ENCODE peak calls at places on chromosomes 13 and 19, in seven cellular contexts. D, S, X, R, U, E and W are unnamed samples.

GRCh38 chr19:6692027-6692426 is 22.1 kb upstream of the TNFSF14 start:
- DNase-seq in E (no peak), D (no peak), S (no peak), X (no peak), U (no peak), R (no peak), W (no peak)

GRCh38 chr13:23504188-23504587 is 66.0 kb upstream of the TNFRSF19 start:
- DNase-seq in E (peak; percentile 73), D (no peak), R (no peak), U (no peak), S (no peak), X (no peak), W (no peak)

GRCh38 chr19:49017666-49018351 is 918 bp upstream of the LHB start:
- DNase-seq in X (no peak), E (peak; percentile 42), S (peak; percentile 40), R (peak; percentile 87), U (peak; percentile 71), D (peak; percentile 62), W (no peak)

GRCh38 chr19:55554302-55554701 is 9.0 kb upstream of the SBK3 start:
- DNase-seq in X (no peak), E (no peak), D (no peak), R (no peak), S (no peak), U (no peak), W (no peak)

GRCh38 chr19:1247747-1248453 is 483 bp upstream of the MIDN start:
- DNase-seq in S (peak; percentile 77), R (no peak), X (peak; percentile 91), D (peak; percentile 91), E (peak; percentile 56), U (peak; percentile 88), W (no peak)

GRCh38 chr19:1026189-1027019 is at the start of gene CNN2:
- DNase-seq in D (peak; percentile 80), X (peak; percentile 93), U (peak; percentile 93), E (peak; percentile 56), R (peak; percentile 88), S (peak; percentile 81), W (no peak)

GRCh38 chr19:12163841-12164240 is 945 bp downstream of the ZNF136 start:
- DNase-seq in E (no peak), S (no peak), D (no peak), X (no peak), R (no peak), U (peak; percentile 19), W (no peak)

GRCh38 chr19:38700933-38701454 is 43.3 kb downstream of the CAPN12 start:
- DNase-seq in R (peak; percentile 69), D (no peak), U (no peak), E (no peak), X (no peak), S (no peak), W (no peak)

GRCh38 chr13:110342474-110342873 is 35.4 kb downstream of the COL4A2 start:
- DNase-seq in D (no peak), S (no peak), R (no peak), U (no peak), X (no peak), E (no peak), W (no peak)

GRCh38 chr13:44879452-44880058 is 109.7 kb downstream of the NUFIP1 start:
- DNase-seq in R (peak; percentile 39), D (no peak), E (peak; percentile 48), X (no peak), U (peak; percentile 38), S (peak; percentile 52), W (peak; percentile 5)

GRCh38 chr13:26015276-26015934 is 36.4 kb downstream of the SHISA2 start:
- DNase-seq in U (no peak), X (no peak), S (no peak), D (no peak), E (no peak), R (no peak), W (no peak)

GRCh38 chr13:98447881-98448641 is 128.8 kb downstream of the STK24 start:
- DNase-seq in X (no peak), E (peak; percentile 12), R (no peak), U (peak; percentile 48), S (peak; percentile 39), D (no peak), W (peak; percentile 48)

GRCh38 chr19:5683177-5683886 is 2.5 kb downstream of the HSD11B1L start:
- DNase-seq in R (no peak), X (no peak), U (no peak), D (no peak), S (no peak), E (no peak), W (no peak)

GRCh38 chr13:75296651-75297050 is 185.3 kb downstream of the TBC1D4 start:
- DNase-seq in S (no peak), R (no peak), D (no peak), X (no peak), U (no peak), E (no peak), W (no peak)

GRCh38 chr13:78102121-78102677 is 183.6 kb upstream of the EDNRB start:
- DNase-seq in S (no peak), U (no peak), E (peak; percentile 40), R (no peak), X (peak; percentile 64), D (peak; percentile 18), W (no peak)

GRCh38 chr13:44912617-44913016 is 76.7 kb downstream of the NUFIP1 start:
- DNase-seq in D (no peak), E (no peak), R (no peak), U (no peak), S (no peak), X (no peak), W (no peak)

GRCh38 chr19:6161271-6161850 is 25.9 kb downstream of the ACSBG2 start:
- DNase-seq in E (no peak), X (no peak), R (peak; percentile 19), U (peak; percentile 7), D (peak; percentile 23), S (no peak), W (peak; percentile 95)

GRCh38 chr13:47598340-47598911 is 402.6 kb downstream of the SUCLA2 start:
- DNase-seq in X (no peak), S (no peak), R (no peak), E (no peak), U (no peak), D (no peak), W (no peak)
- TF ChIP-seq CTCF in X (no peak), S (peak; percentile 32), R (no peak), E (peak; percentile 36), U (peak; percentile 41), D (no peak), W (no peak)

DNA sequence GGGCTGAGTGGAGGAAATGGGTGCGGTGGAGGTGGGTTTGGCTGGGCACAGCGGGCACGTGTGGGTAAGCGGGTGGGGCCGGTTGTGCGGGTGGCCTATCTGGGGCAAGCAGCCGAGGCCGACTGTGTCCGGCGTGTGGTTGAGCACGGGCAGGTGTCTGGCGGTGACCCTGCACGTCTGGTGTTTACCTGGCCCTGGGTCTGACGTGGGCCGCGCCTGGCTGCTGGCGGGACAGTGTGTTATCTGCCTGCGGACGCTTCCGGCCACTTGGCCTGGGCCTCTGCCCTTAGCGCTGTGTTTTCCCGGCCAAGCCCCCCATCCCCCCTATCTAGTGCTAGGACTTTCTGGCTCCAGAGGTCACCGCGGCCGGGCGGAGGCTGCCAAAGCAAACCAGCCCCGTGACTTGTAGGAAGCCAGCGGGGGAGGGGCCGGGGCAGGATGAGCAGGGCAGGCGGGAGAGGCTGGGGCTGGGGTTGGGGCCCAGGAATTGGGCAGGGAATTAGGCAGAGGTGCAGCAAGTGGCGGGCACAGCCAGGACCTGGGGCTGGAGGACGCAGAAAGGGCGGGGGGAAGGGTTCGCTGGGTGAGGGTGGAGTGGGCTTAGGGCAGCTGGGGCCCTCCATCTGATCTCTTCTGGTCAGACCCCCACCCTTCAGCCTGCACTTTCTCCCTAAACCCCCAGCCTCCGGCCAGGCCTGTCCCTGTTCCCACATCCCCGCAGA is 534 bp upstream of the HPN start:
- DNase-seq in D (peak; percentile 96), X (peak; percentile 94), S (peak; percentile 95), U (peak; percentile 89), R (peak; percentile 94), E (no peak), W (no peak)
- H3K4me3 ChIP-seq in D (peak overlapping the region; percentile 32), X (peak overlapping the region; percentile 10), S (no peak overlapping the region), U (no peak overlapping the region), R (peak overlapping the region; percentile 57), E (no peak overlapping the region), W (no peak overlapping the region)

GRCh38 chr13:94419304-94419943 is 60.1 kb downstream of the DCT start:
- DNase-seq in D (no peak), U (no peak), X (no peak), S (no peak), R (no peak), E (peak; percentile 65), W (peak; percentile 2)

GRCh38 chr13:94415484-94415883 is 64.0 kb downstream of the DCT start:
- DNase-seq in U (no peak), S (no peak), E (no peak), D (no peak), R (no peak), X (no peak), W (no peak)

GRCh38 chr13:94417294-94417693 is 62.2 kb downstream of the DCT start:
- DNase-seq in E (no peak), X (no peak), R (no peak), S (no peak), U (no peak), D (no peak), W (no peak)

GRCh38 chr13:94414141-94414540 is 65.3 kb downstream of the DCT start:
- DNase-seq in E (no peak), R (no peak), S (no peak), D (no peak), U (no peak), X (no peak), W (no peak)

DNA sequence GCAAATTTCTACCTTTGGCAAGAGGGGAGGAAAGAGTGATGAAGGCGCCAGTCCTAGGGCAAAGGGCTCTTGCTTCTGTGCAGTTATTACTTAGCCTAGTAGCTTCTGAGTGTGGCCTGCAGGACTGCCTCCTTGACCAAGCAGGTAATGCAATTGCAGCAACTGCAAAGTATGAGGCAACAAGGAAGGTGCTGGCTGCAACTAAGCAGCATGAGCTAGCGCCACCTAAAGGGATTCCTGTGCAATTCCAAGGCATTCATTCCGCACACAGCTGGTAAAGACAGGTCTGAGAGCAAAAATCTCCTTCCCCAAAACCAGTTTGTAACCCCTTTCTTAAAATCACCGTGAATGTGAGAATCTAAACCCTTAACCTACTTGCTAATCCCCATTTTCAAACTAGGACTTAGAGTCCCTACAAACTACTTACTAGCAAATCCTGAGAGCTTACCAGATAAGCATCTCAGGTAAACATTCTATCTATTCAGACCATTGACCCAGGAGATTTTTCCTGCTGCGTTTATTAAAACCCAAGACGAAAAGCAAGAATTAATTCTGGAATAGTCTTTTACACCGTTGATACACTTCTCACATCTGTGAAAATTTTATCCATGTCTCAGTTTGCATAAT is 62.9 kb downstream of the DCT start:
- DNase-seq in S (no peak), E (peak; percentile 18), X (no peak), D (no peak), R (peak; percentile 56), U (peak; percentile 71), W (no peak)
- TF ChIP-seq CTCF in S (peak; percentile 20), E (peak; percentile 37), X (no peak), D (no peak), R (peak; percentile 54), U (peak; percentile 56), W (peak; percentile 55)

DNA sequence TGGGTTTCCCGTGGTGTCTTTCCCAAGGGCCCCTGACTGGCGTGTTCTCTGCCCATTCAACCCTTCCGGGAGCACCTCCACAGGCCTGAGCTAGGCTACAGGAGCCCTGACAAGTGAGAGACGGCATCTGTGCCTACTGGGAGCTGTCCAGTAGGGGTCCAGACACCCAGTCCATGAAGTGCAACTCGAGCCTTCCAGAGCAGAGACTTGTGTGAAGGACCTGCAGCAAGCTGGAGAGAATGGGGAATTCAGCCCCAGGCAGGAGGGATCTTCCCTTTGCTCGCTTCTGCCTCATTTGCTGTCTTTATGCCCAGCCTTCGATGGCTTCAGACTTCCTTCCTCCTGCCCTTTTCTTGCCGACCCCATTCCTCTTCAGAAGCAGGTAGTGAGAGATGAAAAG is 327.4 kb downstream of the FGF9 start:
- DNase-seq in R (peak; percentile 24), X (no peak), U (no peak), S (no peak), E (no peak), D (no peak), W (no peak)
- H3K4me3 ChIP-seq in R (no peak overlapping the region), X (no peak overlapping the region), U (no peak overlapping the region), S (no peak overlapping the region), E (no peak overlapping the region), D (no peak overlapping the region), W (no peak overlapping the region)